ENCODE peak calls at places on chromosomes 11 and 22, in four cellular contexts. One of them, this sample, is unnamed. For H3K4me1, the result is how much of the 10 kb centered on the place peaks cover.

GRCh38 chr11:86790073-86790727 is 10.1 kb upstream of the PRSS23 start:
- DNase-seq in Peyer's patch: no peak
- DNase-seq in ovary: no peak
- DNase-seq in uterus: no peak
- DNase-seq in this sample: no peak

GRCh38 chr11:116736763-116737162 is 36.0 kb downstream of the BUD13 start:
- DNase-seq in uterus: no peak
- DNase-seq in ovary: no peak
- DNase-seq in Peyer's patch: no peak
- DNase-seq in this sample: peak

GRCh38 chr11:128544625-128545024 is 42.7 kb downstream of the ETS1 start:
- DNase-seq in uterus: no peak
- DNase-seq in ovary: no peak
- DNase-seq in Peyer's patch: no peak
- DNase-seq in this sample: no peak

GRCh38 chr22:50304528-50305392 is 2.7 kb downstream of the PLXNB2 start:
- DNase-seq in uterus: peak
- DNase-seq in ovary: no peak
- DNase-seq in Peyer's patch: peak
- DNase-seq in this sample: no peak

GRCh38 chr11:15967166-15967565 is 389.2 kb downstream of the SOX6 start:
- DNase-seq in Peyer's patch: no peak
- DNase-seq in uterus: no peak
- DNase-seq in ovary: no peak
- DNase-seq in this sample: no peak

GRCh38 chr22:27105142-27106025 is 448.0 kb downstream of the MIAT start:
- DNase-seq in uterus: peak
- DNase-seq in Peyer's patch: no peak
- DNase-seq in ovary: peak
- DNase-seq in this sample: no peak

GRCh38 chr11:113856966-113857759 is 18.2 kb downstream of the USP28 start:
- DNase-seq in uterus: no peak
- DNase-seq in Peyer's patch: no peak
- DNase-seq in ovary: no peak
- DNase-seq in this sample: no peak

GRCh38 chr22:33006220-33006954 is 51.8 kb downstream of the SYN3 start:
- DNase-seq in Peyer's patch: no peak
- DNase-seq in ovary: no peak
- DNase-seq in uterus: no peak
- DNase-seq in this sample: peak

GRCh38 chr22:26385164-26385563 is 43.9 kb upstream of the ASPHD2 start:
- DNase-seq in uterus: no peak
- DNase-seq in Peyer's patch: no peak
- DNase-seq in ovary: no peak
- DNase-seq in this sample: no peak

GRCh38 chr22:41302016-41302767 is 867 bp downstream of the ZC3H7B start:
- DNase-seq in uterus: peak
- DNase-seq in Peyer's patch: no peak
- DNase-seq in ovary: no peak
- DNase-seq in this sample: peak

GRCh38 chr11:85955531-85955930 is 100.3 kb downstream of the CCDC83 start:
- DNase-seq in Peyer's patch: no peak
- DNase-seq in uterus: no peak
- DNase-seq in ovary: peak
- DNase-seq in this sample: no peak

GRCh38 chr11:18934195-18934808 is 4.9 kb downstream of the MRGPRX1 start:
- DNase-seq in ovary: no peak
- DNase-seq in uterus: no peak
- DNase-seq in Peyer's patch: no peak
- DNase-seq in this sample: no peak

GRCh38 chr11:60872952-60873524 is 5.7 kb downstream of the ZP1 start:
- DNase-seq in Peyer's patch: peak
- DNase-seq in ovary: no peak
- DNase-seq in uterus: no peak
- DNase-seq in this sample: peak

GRCh38 chr11:69630009-69630870 is 10.7 kb upstream of the CCND1 start:
- DNase-seq in ovary: no peak
- DNase-seq in Peyer's patch: no peak
- DNase-seq in uterus: no peak
- DNase-seq in this sample: no peak

GRCh38 chr22:22461583-22461982 is 47.0 kb downstream of the ZNF280B start:
- DNase-seq in uterus: no peak
- DNase-seq in ovary: no peak
- DNase-seq in Peyer's patch: no peak
- DNase-seq in this sample: no peak

GRCh38 chr22:22461111-22461510 is 47.4 kb downstream of the ZNF280B start:
- DNase-seq in ovary: no peak
- DNase-seq in Peyer's patch: no peak
- DNase-seq in uterus: no peak
- DNase-seq in this sample: no peak

GRCh38 chr22:22464541-22465054 is 43.9 kb downstream of the ZNF280B start:
- DNase-seq in uterus: no peak
- DNase-seq in ovary: no peak
- DNase-seq in Peyer's patch: no peak
- DNase-seq in this sample: no peak

GRCh38 chr22:22463855-22464540 is 44.5 kb downstream of the ZNF280B start:
- DNase-seq in ovary: peak
- DNase-seq in Peyer's patch: no peak
- DNase-seq in uterus: no peak
- DNase-seq in this sample: no peak

GRCh38 chr22:22462813-22463567 is 45.6 kb downstream of the ZNF280B start:
- DNase-seq in Peyer's patch: no peak
- DNase-seq in ovary: no peak
- DNase-seq in uterus: no peak
- DNase-seq in this sample: no peak
- TF ChIP-seq CTCF in Peyer's patch: no peak
- TF ChIP-seq CTCF in ovary: no peak
- TF ChIP-seq CTCF in uterus: no peak
- TF ChIP-seq CTCF in this sample: no peak

DNA sequence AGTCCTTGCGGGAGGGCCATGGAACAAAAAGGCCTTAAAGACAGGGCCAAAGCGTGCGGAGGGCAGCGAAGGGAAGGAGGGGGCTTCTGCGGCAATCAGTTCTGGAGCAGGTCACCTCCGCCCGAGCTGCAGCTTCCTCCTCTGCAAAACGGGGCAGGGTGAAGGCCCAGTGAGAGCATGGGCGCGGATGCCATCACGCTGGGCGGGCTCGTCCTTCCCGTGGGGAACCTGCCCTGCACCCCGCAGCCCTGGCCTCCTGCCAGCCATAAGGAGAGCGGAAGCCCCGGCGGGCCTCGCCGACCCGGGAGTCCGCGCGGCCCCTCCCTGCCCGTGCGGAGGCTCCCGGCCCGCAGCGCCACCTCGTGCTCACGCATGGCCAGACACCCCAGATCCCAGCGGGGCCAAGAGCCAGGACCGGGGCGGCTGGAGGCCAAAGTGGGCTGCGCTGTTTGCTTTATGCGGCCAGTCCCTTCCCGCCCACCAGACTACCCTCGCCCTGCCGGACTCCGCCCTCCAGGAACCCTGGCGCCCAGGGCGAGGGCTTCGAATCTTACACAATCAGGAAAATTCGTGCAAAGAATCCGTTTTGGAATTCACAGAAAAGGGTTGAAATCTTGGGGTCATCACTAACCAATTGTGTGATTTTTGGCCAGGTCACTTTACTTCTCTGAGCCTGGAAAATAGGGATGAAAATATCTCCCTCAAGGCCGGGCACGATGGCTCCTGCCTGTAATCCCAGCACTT is 16.1 kb downstream of the TSKU start:
- DNase-seq in ovary: peak
- DNase-seq in uterus: peak
- DNase-seq in Peyer's patch: peak
- DNase-seq in this sample: peak
- H3K4me1 ChIP-seq in ovary: under half
- H3K4me1 ChIP-seq in uterus: under half
- H3K4me1 ChIP-seq in Peyer's patch: under half
- H3K4me1 ChIP-seq in this sample: under half

GRCh38 chr11:57662893-57663292 is 5.0 kb upstream of the ZDHHC5 start:
- DNase-seq in ovary: no peak
- DNase-seq in uterus: no peak
- DNase-seq in Peyer's patch: no peak
- DNase-seq in this sample: no peak

GRCh38 chr11:57667065-57667714 is 724 bp upstream of the ZDHHC5 start:
- DNase-seq in ovary: peak
- DNase-seq in uterus: peak
- DNase-seq in Peyer's patch: peak
- DNase-seq in this sample: peak

GRCh38 chr11:57663975-57664374 is 3.9 kb upstream of the ZDHHC5 start:
- DNase-seq in uterus: no peak
- DNase-seq in Peyer's patch: no peak
- DNase-seq in ovary: no peak
- DNase-seq in this sample: no peak

GRCh38 chr11:57668467-57668890 is 565 bp downstream of the ZDHHC5 start:
- DNase-seq in Peyer's patch: no peak
- DNase-seq in uterus: no peak
- DNase-seq in ovary: no peak
- DNase-seq in this sample: no peak

GRCh38 chr11:57667715-57668466 is at the start of gene ZDHHC5:
- DNase-seq in Peyer's patch: peak
- DNase-seq in uterus: peak
- DNase-seq in ovary: peak
- DNase-seq in this sample: peak
- TF ChIP-seq POLR2A in Peyer's patch: peak
- TF ChIP-seq POLR2A in uterus: peak
- TF ChIP-seq POLR2A in ovary: peak
- TF ChIP-seq POLR2A in this sample: no peak

DNA sequence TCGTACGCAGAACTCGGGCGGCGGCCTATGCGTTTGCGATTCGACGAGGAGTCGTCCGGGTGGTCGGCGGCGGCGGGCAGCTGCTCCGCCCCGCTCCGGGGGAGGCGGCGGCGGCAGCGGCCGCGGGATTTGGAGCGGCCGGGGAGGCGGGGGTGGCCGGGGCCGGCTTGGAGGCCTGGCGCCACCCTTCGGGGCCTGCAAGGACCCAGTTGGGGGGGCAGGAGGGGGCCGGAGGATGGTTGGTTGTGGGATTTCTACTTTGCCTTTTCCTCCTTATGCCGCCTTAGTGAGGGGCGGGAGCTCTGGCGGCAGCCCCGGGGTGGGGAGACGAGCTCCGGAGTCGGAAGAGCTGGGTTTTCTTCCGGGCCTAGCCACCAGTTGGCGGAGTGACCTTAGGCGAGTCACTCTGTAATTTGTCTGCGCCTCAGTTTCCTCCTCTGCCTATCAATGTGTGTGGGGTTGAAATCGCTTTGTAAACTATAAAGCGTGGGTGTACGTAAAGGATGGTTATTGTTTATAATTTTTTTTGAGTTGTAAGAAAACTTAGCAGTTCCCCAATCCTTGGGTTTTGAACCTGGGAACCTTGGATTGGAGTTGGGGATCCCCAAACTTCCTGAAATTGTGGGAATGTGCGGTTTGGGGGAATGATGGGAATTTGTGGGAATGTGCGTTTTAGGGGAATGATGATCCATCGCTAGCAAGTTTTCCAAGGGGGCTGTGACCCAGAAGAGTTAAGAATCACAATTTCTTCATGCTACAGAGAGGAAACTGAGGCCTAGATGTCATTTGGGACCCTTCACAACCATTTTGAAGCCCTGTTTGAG is 679 bp downstream of the TUG1 start:
- DNase-seq in ovary: no peak
- DNase-seq in uterus: no peak
- DNase-seq in Peyer's patch: peak
- DNase-seq in this sample: no peak
- TF ChIP-seq CTCF in ovary: no peak
- TF ChIP-seq CTCF in uterus: no peak
- TF ChIP-seq CTCF in Peyer's patch: no peak
- TF ChIP-seq CTCF in this sample: peak

GRCh38 chr22:30202531-30203006 is 44.0 kb downstream of the LIF start:
- DNase-seq in uterus: peak
- DNase-seq in Peyer's patch: no peak
- DNase-seq in ovary: peak
- DNase-seq in this sample: no peak

GRCh38 chr22:30206964-30207363 is 39.6 kb downstream of the LIF start:
- DNase-seq in Peyer's patch: no peak
- DNase-seq in ovary: peak
- DNase-seq in uterus: peak
- DNase-seq in this sample: no peak

GRCh38 chr22:30205281-30206115 is 41.1 kb downstream of the LIF start:
- DNase-seq in Peyer's patch: no peak
- DNase-seq in ovary: peak
- DNase-seq in uterus: peak
- DNase-seq in this sample: no peak

GRCh38 chr22:30204015-30204741 is 42.4 kb downstream of the LIF start:
- DNase-seq in uterus: no peak
- DNase-seq in ovary: no peak
- DNase-seq in Peyer's patch: no peak
- DNase-seq in this sample: no peak

GRCh38 chr22:30204742-30205111 is 41.8 kb downstream of the LIF start:
- DNase-seq in ovary: peak
- DNase-seq in uterus: peak
- DNase-seq in Peyer's patch: no peak
- DNase-seq in this sample: no peak
- H3K4me1 ChIP-seq in ovary: under half
- H3K4me1 ChIP-seq in uterus: under half
- H3K4me1 ChIP-seq in Peyer's patch: under half
- H3K4me1 ChIP-seq in this sample: under half

GRCh38 chr22:36510384-36510783 is 3.5 kb upstream of the FOXRED2 start:
- DNase-seq in Peyer's patch: no peak
- DNase-seq in uterus: no peak
- DNase-seq in ovary: no peak
- DNase-seq in this sample: no peak
- TF ChIP-seq POLR2A in Peyer's patch: no peak
- TF ChIP-seq POLR2A in uterus: no peak
- TF ChIP-seq POLR2A in ovary: no peak
- TF ChIP-seq POLR2A in this sample: no peak

DNA sequence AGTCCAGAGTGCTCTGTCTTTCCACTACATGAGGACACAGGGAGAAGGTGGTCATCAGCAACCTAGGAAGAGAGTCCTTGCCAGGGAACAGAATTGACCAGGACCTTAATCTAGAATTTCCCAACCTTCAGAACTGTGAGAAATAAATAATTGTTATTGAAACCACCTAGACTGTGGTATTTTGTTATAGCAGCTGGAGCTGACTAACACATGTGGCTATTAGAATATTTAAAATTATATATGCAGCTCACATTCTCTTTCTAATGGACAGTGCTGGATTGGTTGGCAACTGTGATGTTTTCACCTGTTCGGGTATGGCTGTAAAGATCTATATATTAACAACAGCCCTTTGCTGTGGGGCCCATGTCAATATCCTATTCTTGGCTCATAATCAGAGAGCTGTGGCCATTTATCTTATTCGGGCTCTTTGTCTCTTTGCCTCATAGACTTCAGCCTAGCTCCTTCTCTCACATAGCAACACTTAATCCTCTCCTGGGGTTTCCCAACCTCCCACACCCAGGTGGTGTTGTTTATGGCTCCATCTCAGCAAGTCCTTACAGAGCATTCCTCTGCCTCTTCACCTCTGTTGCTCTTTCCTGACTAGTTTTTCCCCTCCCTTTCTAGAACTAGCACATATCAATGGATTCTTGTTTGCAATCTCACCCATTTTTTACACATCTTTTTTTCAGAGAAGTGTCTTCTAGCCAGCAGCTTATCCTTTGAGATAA is 46.4 kb upstream of the AMOTL1 start:
- DNase-seq in uterus: no peak
- DNase-seq in ovary: no peak
- DNase-seq in Peyer's patch: no peak
- DNase-seq in this sample: no peak
- TF ChIP-seq CTCF in uterus: no peak
- TF ChIP-seq CTCF in ovary: no peak
- TF ChIP-seq CTCF in Peyer's patch: no peak
- TF ChIP-seq CTCF in this sample: no peak

GRCh38 chr11:48019230-48019584 is 38.8 kb downstream of the PTPRJ start:
- DNase-seq in Peyer's patch: no peak
- DNase-seq in ovary: no peak
- DNase-seq in uterus: no peak
- DNase-seq in this sample: no peak
- H3K4me1 ChIP-seq in Peyer's patch: under half
- H3K4me1 ChIP-seq in ovary: under half
- H3K4me1 ChIP-seq in uterus: under half
- H3K4me1 ChIP-seq in this sample: half or more

This sample was measured in spleen.